ENCODE peak calls at places on chromosome 22, in five cellular contexts. One of them, this sample, is unnamed. For H3K9me3, the result is how much of the 10 kb centered on the place peaks cover.

GRCh38 chr22:30298005-30298701 is 8.8 kb upstream of the CASTOR1 start:
- DNase-seq in sigmoid colon: no peak
- DNase-seq in heart right ventricle: no peak
- DNase-seq in adrenal gland: no peak
- DNase-seq in ovary: no peak
- DNase-seq in this sample: no peak

GRCh38 chr22:20213833-20214708 is 54.0 kb downstream of the RTN4R start:
- DNase-seq in ovary: no peak
- DNase-seq in adrenal gland: no peak
- DNase-seq in sigmoid colon: no peak
- DNase-seq in heart right ventricle: no peak
- DNase-seq in this sample: no peak

GRCh38 chr22:38819387-38819940 is 24.4 kb downstream of the NPTXR start:
- DNase-seq in ovary: no peak
- DNase-seq in adrenal gland: no peak
- DNase-seq in heart right ventricle: no peak
- DNase-seq in sigmoid colon: peak
- DNase-seq in this sample: no peak

GRCh38 chr22:36505998-36506635 is 723 bp downstream of the FOXRED2 start:
- DNase-seq in adrenal gland: no peak
- DNase-seq in sigmoid colon: no peak
- DNase-seq in heart right ventricle: peak
- DNase-seq in ovary: peak
- DNase-seq in this sample: no peak

GRCh38 chr22:41347066-41347859 is 34.5 kb upstream of the TEF start:
- DNase-seq in heart right ventricle: peak
- DNase-seq in ovary: no peak
- DNase-seq in adrenal gland: no peak
- DNase-seq in sigmoid colon: peak
- DNase-seq in this sample: no peak

GRCh38 chr22:38131399-38131798 is 20.9 kb upstream of the BAIAP2L2 start:
- DNase-seq in sigmoid colon: no peak
- DNase-seq in heart right ventricle: no peak
- DNase-seq in adrenal gland: no peak
- DNase-seq in ovary: no peak
- DNase-seq in this sample: no peak

GRCh38 chr22:19805821-19806212 is 45.2 kb downstream of the TBX1 start:
- DNase-seq in ovary: no peak
- DNase-seq in heart right ventricle: no peak
- DNase-seq in adrenal gland: peak
- DNase-seq in sigmoid colon: no peak
- DNase-seq in this sample: peak

GRCh38 chr22:26139320-26139719 is 29.9 kb upstream of the SEZ6L start:
- DNase-seq in adrenal gland: no peak
- DNase-seq in heart right ventricle: peak
- DNase-seq in ovary: no peak
- DNase-seq in sigmoid colon: no peak
- DNase-seq in this sample: peak

GRCh38 chr22:46357711-46358505 is 22.4 kb downstream of the TRMU start:
- DNase-seq in heart right ventricle: no peak
- DNase-seq in adrenal gland: no peak
- DNase-seq in ovary: no peak
- DNase-seq in sigmoid colon: no peak
- DNase-seq in this sample: no peak

GRCh38 chr22:22893077-22893805 is 5.6 kb downstream of the IGLL5 start:
- DNase-seq in adrenal gland: no peak
- DNase-seq in sigmoid colon: peak
- DNase-seq in heart right ventricle: no peak
- DNase-seq in ovary: no peak
- DNase-seq in this sample: no peak

GRCh38 chr22:22894740-22895731 is 7.4 kb downstream of the IGLL5 start:
- DNase-seq in adrenal gland: no peak
- DNase-seq in sigmoid colon: peak
- DNase-seq in heart right ventricle: no peak
- DNase-seq in ovary: no peak
- DNase-seq in this sample: peak

GRCh38 chr22:22895776-22896445 is 8.3 kb downstream of the IGLL5 start:
- DNase-seq in ovary: no peak
- DNase-seq in sigmoid colon: peak
- DNase-seq in adrenal gland: no peak
- DNase-seq in heart right ventricle: no peak
- DNase-seq in this sample: peak

GRCh38 chr22:22892096-22893052 is 4.8 kb downstream of the IGLL5 start:
- DNase-seq in ovary: no peak
- DNase-seq in adrenal gland: no peak
- DNase-seq in heart right ventricle: no peak
- DNase-seq in sigmoid colon: peak
- DNase-seq in this sample: no peak

DNA sequence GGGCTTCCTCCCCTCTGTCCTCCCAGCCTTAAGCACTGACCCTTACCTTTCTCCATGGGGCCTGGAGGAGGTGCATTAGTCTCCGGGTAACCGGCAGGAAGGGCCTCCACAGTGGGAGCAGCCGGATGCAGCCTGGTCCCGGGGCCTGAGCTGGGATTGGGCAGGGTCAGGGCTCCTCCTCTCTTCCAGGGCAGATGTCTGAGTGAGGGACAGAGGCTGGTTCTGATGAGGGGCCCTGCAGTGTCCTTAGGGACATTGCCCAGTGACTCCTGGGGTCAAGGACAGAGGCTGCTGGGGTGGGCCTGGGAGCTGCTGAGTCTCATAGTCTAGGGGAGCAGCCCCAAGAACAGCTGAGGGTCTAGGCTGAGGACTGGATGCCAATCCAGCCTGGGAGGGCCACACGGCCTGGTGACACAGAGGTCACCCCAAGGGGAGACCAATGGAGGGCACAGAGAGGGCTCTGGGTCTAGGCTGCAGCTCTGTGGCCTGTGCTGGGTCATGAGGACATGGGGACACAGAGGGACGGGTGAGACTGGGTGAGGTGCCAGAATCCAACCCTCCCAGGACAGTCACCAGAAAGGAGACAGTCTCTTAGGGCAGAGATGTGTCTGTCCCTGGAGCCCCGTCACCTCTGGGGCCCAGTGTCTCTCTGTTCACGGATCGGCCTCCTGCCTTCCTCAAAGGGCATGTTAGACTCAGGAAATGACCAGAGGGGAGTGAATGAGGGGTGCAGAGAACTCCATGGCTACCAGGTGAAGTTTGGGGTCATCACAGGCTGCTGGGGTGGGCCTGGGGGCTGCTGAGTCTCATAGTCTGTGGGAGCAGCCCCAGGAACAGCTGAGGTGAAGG is 6.5 kb downstream of the IGLL5 start:
- DNase-seq in sigmoid colon: peak
- DNase-seq in adrenal gland: no peak
- DNase-seq in heart right ventricle: no peak
- DNase-seq in ovary: no peak
- DNase-seq in this sample: no peak
- H3K9me3 ChIP-seq in sigmoid colon: under half
- H3K9me3 ChIP-seq in adrenal gland: under half
- H3K9me3 ChIP-seq in heart right ventricle: under half
- H3K9me3 ChIP-seq in ovary: under half
- H3K9me3 ChIP-seq in this sample: under half

DNA sequence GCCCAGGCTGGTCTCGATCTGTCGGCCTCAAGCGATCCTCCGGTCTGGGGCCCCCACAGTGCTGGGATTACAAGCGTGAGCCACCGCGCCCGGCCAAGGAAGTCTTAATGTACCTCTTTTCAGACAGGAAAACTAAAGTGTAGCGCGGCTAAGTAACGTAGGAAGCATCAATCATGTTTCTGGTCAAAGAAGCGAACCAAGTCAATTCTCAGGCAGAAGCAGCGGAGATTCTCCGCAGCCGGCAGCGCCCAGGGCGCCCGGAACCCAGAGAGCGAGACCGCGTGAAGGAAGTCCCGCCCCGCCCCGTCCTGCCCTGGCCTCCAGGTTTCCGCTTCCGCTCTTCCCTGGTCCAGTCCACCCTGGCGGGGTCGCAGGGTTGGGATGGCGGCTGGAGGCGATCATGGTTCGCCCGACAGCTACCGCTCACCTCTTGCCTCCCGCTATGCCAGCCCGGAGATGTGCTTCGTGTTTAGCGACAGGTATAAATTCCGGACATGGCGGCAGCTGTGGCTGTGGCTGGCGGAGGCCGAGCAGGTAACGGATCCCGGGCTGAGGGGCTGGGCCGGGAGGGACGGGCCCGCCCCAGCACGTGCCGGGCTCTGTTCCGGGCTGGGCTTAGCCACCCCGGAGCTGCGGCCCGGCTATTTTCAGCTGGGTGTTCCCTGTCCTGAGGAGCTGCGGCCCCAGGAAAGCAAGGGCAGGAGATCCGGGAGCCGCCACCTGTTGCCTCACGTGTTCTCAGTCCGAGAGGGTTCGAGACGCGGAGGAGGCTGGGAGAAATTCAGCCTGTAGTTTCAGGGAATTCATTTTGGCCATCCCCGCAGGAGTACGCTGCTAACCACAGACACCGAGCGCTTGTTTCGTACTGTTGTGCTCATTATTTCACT is at the start of gene ADSL:
- DNase-seq in adrenal gland: peak
- DNase-seq in ovary: peak
- DNase-seq in heart right ventricle: peak
- DNase-seq in sigmoid colon: peak
- DNase-seq in this sample: peak
- TF ChIP-seq CTCF in adrenal gland: no peak
- TF ChIP-seq CTCF in ovary: no peak
- TF ChIP-seq CTCF in heart right ventricle: no peak
- TF ChIP-seq CTCF in sigmoid colon: no peak
- TF ChIP-seq CTCF in this sample: no peak

DNA sequence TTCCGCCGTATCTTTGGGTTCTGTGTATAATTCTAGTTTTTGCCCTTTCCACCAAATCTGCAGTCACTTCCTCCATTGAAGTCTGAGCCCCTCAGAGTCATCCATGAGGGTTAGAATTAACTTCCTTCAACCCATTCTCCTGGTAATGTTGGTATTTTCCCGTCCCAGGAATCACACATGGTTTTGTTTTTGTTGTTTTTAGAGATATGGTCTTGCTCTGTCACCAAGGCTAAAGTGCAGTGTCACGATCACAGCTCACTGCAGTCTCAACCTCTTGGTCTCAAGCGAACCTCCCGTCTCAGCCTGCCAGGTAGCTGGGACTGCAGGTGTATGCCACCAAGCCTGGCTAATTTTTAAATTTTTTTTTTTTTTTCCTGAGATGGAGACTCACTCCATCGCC is 18.7 kb downstream of the ZBED4 start:
- DNase-seq in ovary: no peak
- DNase-seq in heart right ventricle: no peak
- DNase-seq in adrenal gland: peak
- DNase-seq in sigmoid colon: no peak
- DNase-seq in this sample: no peak
- H3K9me3 ChIP-seq in ovary: under half
- H3K9me3 ChIP-seq in heart right ventricle: under half
- H3K9me3 ChIP-seq in adrenal gland: under half
- H3K9me3 ChIP-seq in sigmoid colon: under half
- H3K9me3 ChIP-seq in this sample: under half

DNA sequence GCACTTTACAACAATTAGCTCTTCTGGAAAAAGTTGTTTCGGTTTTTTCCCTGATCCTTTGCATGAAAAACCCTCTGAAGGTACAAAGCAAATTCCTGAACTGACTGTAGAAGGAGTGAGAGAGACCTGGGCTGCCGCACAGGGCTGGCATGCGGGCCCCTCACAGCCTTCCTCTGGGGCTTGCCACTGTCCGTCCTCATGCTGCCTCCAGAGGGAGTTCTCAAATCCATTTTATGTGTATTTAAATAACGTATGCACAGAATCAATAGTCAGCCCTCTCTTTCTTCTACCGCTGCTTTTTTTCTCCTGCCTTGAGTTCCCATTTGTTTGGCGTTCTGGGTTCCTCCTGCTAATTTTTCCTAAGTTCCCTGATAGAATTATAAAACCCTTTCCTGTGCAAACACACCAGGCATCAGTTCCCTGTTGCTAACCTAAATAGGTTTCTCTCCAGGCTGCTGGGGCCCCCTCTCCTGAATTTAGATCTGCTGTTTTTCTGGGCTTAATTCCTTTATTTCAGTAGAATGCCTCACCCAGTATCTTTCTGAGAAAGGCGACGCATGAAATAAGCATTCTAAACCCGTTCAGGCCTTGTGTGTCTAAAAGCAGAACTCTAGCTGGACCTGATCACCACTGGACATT is 52.4 kb downstream of the PHF21B start:
- DNase-seq in adrenal gland: no peak
- DNase-seq in ovary: no peak
- DNase-seq in sigmoid colon: no peak
- DNase-seq in heart right ventricle: no peak
- DNase-seq in this sample: no peak
- TF ChIP-seq CTCF in adrenal gland: no peak
- TF ChIP-seq CTCF in ovary: no peak
- TF ChIP-seq CTCF in sigmoid colon: no peak
- TF ChIP-seq CTCF in heart right ventricle: no peak
- TF ChIP-seq CTCF in this sample: no peak

GRCh38 chr22:48561676-48562075 is 1266.0 kb downstream of the BRD1 start:
- DNase-seq in heart right ventricle: no peak
- DNase-seq in ovary: no peak
- DNase-seq in adrenal gland: no peak
- DNase-seq in sigmoid colon: no peak
- DNase-seq in this sample: no peak
- H3K9me3 ChIP-seq in heart right ventricle: under half
- H3K9me3 ChIP-seq in ovary: under half
- H3K9me3 ChIP-seq in adrenal gland: under half
- H3K9me3 ChIP-seq in sigmoid colon: under half
- H3K9me3 ChIP-seq in this sample: under half

GRCh38 chr22:50246242-50247175 is 1.7 kb upstream of the TUBGCP6 start:
- DNase-seq in adrenal gland: no peak
- DNase-seq in sigmoid colon: no peak
- DNase-seq in ovary: no peak
- DNase-seq in heart right ventricle: no peak
- DNase-seq in this sample: no peak
- TF ChIP-seq CTCF in adrenal gland: no peak
- TF ChIP-seq CTCF in sigmoid colon: no peak
- TF ChIP-seq CTCF in ovary: no peak
- TF ChIP-seq CTCF in heart right ventricle: no peak
- TF ChIP-seq CTCF in this sample: no peak

DNA sequence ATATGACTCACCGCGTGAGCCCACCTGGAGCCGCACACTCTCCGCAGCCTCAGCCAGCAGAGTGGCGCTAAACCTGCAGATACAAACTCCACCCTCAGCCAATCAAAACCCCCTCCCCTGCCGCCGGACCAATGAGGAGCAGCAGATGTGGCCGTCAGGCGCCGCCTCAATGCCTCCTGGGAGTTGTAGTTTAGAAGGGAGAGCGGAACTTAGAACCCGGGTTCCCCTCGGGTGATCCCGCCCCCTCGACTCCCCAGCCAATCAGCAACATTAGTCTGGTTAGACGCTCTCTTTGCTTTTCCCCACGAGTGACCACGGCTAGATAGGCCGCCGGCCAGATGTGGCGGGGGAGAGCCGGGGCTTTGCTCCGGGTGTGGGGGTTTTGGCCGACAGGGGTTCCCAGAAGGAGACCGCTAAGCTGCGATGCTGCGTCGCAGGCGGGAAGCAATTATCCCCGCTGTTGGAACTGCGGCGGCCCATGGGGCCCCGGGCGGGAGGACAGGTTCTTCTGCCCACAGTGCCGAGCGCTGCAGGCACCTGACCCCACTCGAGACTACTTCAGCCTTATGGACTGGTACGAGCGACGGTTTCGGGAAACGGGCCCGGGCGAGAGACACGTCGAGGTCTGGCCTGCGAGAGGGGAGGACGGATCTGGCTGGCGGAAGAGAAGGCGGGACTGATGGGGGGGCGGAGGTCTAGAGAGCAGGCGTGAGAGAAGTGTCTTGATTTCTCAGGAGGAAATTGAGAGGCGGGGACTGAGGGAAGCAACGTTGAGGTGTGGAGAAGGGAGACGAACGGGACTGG is at the start of the genes CHEK2 and HSCB:
- DNase-seq in ovary: peak
- DNase-seq in sigmoid colon: peak
- DNase-seq in adrenal gland: peak
- DNase-seq in heart right ventricle: peak
- DNase-seq in this sample: peak
- H3K9me3 ChIP-seq in ovary: under half
- H3K9me3 ChIP-seq in sigmoid colon: under half
- H3K9me3 ChIP-seq in adrenal gland: under half
- H3K9me3 ChIP-seq in heart right ventricle: under half
- H3K9me3 ChIP-seq in this sample: under half

This sample was measured in suprapubic skin.